ENCODE peak calls at places on chromosomes 12 and 14, in four cellular contexts. One of them, this sample, is unnamed.
A peak's percentile ranks its signal among the peaks of the same experiment; 100 is the strongest.

GRCh38 chr14:35607380-35607779 is 73.4 kb downstream of the INSM2 start:
- DNase-seq in K562: no peak
- DNase-seq in GM12878: no peak
- DNase-seq in SK-N-SH: no peak
- DNase-seq in this sample: no peak

GRCh38 chr12:62957233-62957953 is 22.4 kb upstream of the PPM1H start:
- DNase-seq in GM12878: no peak
- DNase-seq in SK-N-SH: no peak
- DNase-seq in K562: peak; percentile 24
- DNase-seq in this sample: no peak

GRCh38 chr14:37889087-37889486 is 293.7 kb downstream of the TTC6 start:
- DNase-seq in GM12878: no peak
- DNase-seq in K562: no peak
- DNase-seq in SK-N-SH: no peak
- DNase-seq in this sample: no peak

GRCh38 chr12:19482551-19483109 is 43.3 kb downstream of the AEBP2 start:
- DNase-seq in GM12878: peak; percentile 84
- DNase-seq in K562: peak; percentile 53
- DNase-seq in SK-N-SH: peak; percentile 20
- DNase-seq in this sample: no peak

GRCh38 chr14:79543966-79544365 is 667.3 kb downstream of the DIO2 start:
- DNase-seq in SK-N-SH: peak; percentile 1
- DNase-seq in K562: no peak
- DNase-seq in GM12878: no peak
- DNase-seq in this sample: peak; percentile 31

GRCh38 chr12:62210422-62210821 is 49.8 kb upstream of the USP15 start:
- DNase-seq in SK-N-SH: peak; percentile 40
- DNase-seq in K562: peak; percentile 37
- DNase-seq in GM12878: no peak
- DNase-seq in this sample: peak; percentile 71

GRCh38 chr14:36450550-36450949 is 69.5 kb downstream of the NKX2-1 start:
- DNase-seq in K562: peak; percentile 12
- DNase-seq in GM12878: no peak
- DNase-seq in SK-N-SH: no peak
- DNase-seq in this sample: peak; percentile 25

GRCh38 chr14:89911018-89911919 is 43.3 kb downstream of the EFCAB11 start:
- DNase-seq in SK-N-SH: no peak
- DNase-seq in GM12878: no peak
- DNase-seq in K562: no peak
- DNase-seq in this sample: peak; percentile 60

GRCh38 chr12:89051065-89051677 is 301.1 kb downstream of the DUSP6 start:
- DNase-seq in SK-N-SH: peak; percentile 61
- DNase-seq in K562: peak; percentile 30
- DNase-seq in GM12878: no peak
- DNase-seq in this sample: peak; percentile 51

GRCh38 chr12:87866602-87867292 is 162.5 kb downstream of the C12orf50 start:
- DNase-seq in K562: no peak
- DNase-seq in GM12878: no peak
- DNase-seq in SK-N-SH: peak; percentile 16
- DNase-seq in this sample: peak; percentile 34

GRCh38 chr12:87020071-87020470 is 763.9 kb upstream of the MGAT4C start:
- DNase-seq in SK-N-SH: no peak
- DNase-seq in GM12878: no peak
- DNase-seq in K562: no peak
- DNase-seq in this sample: no peak

GRCh38 chr12:67426067-67426466 is 156.9 kb downstream of the CAND1 start:
- DNase-seq in K562: no peak
- DNase-seq in GM12878: no peak
- DNase-seq in SK-N-SH: no peak
- DNase-seq in this sample: no peak

GRCh38 chr14:100528962-100529560 is 58.2 kb downstream of the BEGAIN start:
- DNase-seq in K562: no peak
- DNase-seq in SK-N-SH: peak; percentile 41
- DNase-seq in GM12878: no peak
- DNase-seq in this sample: no peak

GRCh38 chr12:4939418-4940023 is 29.8 kb downstream of the KCNA1 start:
- DNase-seq in K562: no peak
- DNase-seq in GM12878: no peak
- DNase-seq in SK-N-SH: no peak
- DNase-seq in this sample: no peak

GRCh38 chr12:6038160-6038559 is 86.3 kb downstream of the VWF start:
- DNase-seq in SK-N-SH: peak; percentile 60
- DNase-seq in GM12878: no peak
- DNase-seq in K562: peak; percentile 70
- DNase-seq in this sample: peak; percentile 93

GRCh38 chr14:104510216-104510615 is 69.3 kb upstream of the C14orf180 start:
- DNase-seq in SK-N-SH: peak; percentile 80
- DNase-seq in GM12878: no peak
- DNase-seq in K562: no peak
- DNase-seq in this sample: no peak
- TF ChIP-seq CHD2 in SK-N-SH: no peak
- TF ChIP-seq CHD2 in GM12878: no peak
- TF ChIP-seq CHD2 in K562: no peak
- TF ChIP-seq CHD2 in this sample: no peak

DNA sequence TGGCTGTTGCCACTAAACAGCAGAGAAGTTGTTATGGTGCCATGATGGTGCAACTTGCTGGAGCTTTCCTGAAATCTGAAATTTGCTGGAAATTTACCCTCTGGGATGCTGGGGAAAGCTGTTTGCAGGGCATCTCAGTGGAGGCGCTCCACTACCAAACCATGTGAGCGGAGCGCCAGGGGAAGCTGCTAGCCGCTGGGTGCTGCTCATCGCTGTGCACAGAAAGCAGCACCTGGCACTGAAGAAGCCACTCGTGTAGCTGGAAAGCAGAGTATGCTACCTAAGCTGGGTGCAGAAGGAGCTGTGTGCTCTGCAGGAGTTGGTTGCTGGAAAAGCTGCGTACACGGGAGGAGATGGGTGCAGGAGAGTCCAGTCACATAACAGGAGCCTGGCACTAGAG is 53.0 kb downstream of the MSRB3 start:
- DNase-seq in K562: no peak
- DNase-seq in SK-N-SH: no peak
- DNase-seq in GM12878: no peak
- DNase-seq in this sample: no peak
- TF ChIP-seq RCOR1 in K562: no peak
- TF ChIP-seq RCOR1 in SK-N-SH: no peak
- TF ChIP-seq RCOR1 in GM12878: no peak
- TF ChIP-seq RCOR1 in this sample: no peak

DNA sequence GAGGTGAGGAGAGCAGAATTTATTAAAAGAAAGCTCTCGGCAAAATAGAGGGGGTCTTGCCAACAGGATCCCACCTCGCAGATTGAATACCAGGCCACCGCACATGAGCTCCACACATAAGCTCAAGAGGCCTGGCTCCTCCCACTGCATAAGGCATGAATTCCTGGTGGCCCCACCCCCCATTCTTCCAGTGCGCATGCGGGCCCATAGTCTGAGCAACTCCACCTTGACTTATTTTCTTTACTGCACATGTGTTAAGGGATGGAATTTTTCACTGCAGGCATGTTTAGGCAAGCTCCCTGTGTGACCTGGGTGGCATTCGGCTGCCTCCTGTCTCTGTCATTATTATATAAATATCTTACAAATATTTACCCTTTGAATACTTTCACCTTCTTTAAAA is 412.5 kb downstream of the RMST start:
- DNase-seq in GM12878: no peak
- DNase-seq in SK-N-SH: no peak
- DNase-seq in K562: no peak
- DNase-seq in this sample: no peak
- TF ChIP-seq CHD2 in GM12878: no peak
- TF ChIP-seq CHD2 in SK-N-SH: no peak
- TF ChIP-seq CHD2 in K562: no peak
- TF ChIP-seq CHD2 in this sample: no peak

GRCh38 chr14:104685998-104686610 is 3.3 kb upstream of the INF2 start:
- DNase-seq in SK-N-SH: no peak
- DNase-seq in GM12878: no peak
- DNase-seq in K562: no peak
- DNase-seq in this sample: no peak

GRCh38 chr14:104688505-104688754 is 988 bp upstream of the INF2 start:
- DNase-seq in GM12878: no peak
- DNase-seq in K562: no peak
- DNase-seq in SK-N-SH: no peak
- DNase-seq in this sample: no peak

GRCh38 chr14:104688755-104689619 is at the start of gene INF2:
- DNase-seq in K562: peak; percentile 91
- DNase-seq in SK-N-SH: peak; percentile 97
- DNase-seq in GM12878: no peak
- DNase-seq in this sample: peak; percentile 87

GRCh38 chr14:104686624-104687517 is 2.5 kb upstream of the INF2 start:
- DNase-seq in SK-N-SH: no peak
- DNase-seq in K562: no peak
- DNase-seq in GM12878: no peak
- DNase-seq in this sample: no peak

DNA sequence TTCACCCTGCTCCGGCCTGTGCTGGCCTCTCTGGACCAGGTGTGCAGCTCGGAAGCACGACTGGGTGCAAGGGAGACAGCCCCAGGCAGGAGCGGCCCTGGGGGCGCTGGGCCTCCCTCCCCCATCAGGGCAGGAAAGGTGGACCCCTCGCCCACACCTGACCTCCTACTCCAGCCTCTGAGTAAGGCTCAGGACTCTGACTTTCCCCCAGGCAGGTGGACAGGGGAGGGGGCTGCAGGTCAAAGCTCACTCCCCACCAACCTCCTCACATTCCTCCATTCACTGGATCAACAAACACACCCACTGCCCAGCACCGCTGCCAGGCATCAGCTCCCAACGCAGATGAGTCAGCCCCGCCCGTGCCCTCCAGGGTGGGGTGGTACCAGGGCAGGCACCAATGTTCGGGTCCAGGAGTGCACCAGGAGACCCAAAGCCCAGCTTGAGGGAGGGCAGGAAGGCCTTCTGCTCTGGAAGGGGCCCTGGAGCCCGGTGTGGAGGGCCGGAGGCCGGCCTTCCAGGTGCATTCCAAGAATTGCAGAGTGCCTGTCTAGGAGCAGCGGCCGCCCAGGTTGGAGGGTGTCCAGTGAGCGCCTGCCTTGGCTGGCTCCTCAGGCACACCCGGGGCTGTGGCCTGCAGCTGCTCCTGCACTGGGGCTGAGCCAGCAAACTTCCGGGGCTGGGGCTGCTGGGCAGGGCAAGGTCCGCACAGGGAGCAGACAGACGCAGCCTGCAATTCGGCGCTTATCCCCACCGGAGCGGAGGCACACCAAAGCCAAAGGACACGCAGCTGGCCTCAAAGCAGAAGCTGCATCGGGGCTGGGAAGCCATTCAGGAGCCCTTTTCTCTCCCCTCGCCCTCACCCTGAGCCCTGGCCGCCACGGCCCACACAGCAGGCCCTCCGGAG is 1.6 kb upstream of the INF2 start:
- DNase-seq in K562: no peak
- DNase-seq in SK-N-SH: no peak
- DNase-seq in GM12878: no peak
- DNase-seq in this sample: peak; percentile 94
- TF ChIP-seq RCOR1 in K562: no peak
- TF ChIP-seq RCOR1 in SK-N-SH: no peak
- TF ChIP-seq RCOR1 in GM12878: no peak
- TF ChIP-seq RCOR1 in this sample: no peak

GRCh38 chr14:21092147-21093011 is 6.1 kb downstream of the ZNF219 start:
- DNase-seq in SK-N-SH: peak; percentile 95
- DNase-seq in GM12878: no peak
- DNase-seq in K562: peak; percentile 75
- DNase-seq in this sample: peak; percentile 83
- TF ChIP-seq CHD2 in SK-N-SH: peak; percentile 71
- TF ChIP-seq CHD2 in GM12878: peak; percentile 59
- TF ChIP-seq CHD2 in K562: no peak
- TF ChIP-seq CHD2 in this sample: no peak

DNA sequence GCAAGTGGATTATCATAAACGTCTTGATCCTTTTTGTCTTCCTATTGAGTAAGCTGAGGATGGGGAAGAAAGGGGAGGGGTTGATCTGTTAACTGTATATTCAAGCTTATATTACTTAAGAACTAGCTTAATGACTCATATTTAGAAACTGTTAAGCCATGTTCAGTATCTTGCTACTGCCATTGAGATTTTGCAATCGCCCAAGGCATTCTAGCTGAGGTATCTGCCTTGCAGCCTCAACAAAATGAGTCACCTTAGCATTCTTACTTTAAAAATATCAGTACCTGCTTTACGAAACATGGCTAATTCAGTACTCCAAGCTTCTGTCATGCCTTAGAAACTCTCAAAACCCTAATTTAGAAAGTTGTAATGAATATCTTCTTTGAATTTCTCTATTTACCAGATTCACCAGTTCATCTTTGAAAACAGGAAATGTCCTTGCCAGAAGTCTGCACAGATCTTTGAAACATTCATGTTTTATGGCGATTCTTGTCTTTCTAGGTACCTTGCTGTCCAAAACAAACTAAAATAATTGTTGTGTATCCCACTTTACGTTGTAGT is 76.1 kb downstream of the ALG10B start:
- DNase-seq in K562: no peak
- DNase-seq in SK-N-SH: no peak
- DNase-seq in GM12878: no peak
- DNase-seq in this sample: no peak
- TF ChIP-seq RCOR1 in K562: no peak
- TF ChIP-seq RCOR1 in SK-N-SH: no peak
- TF ChIP-seq RCOR1 in GM12878: no peak
- TF ChIP-seq RCOR1 in this sample: no peak

DNA sequence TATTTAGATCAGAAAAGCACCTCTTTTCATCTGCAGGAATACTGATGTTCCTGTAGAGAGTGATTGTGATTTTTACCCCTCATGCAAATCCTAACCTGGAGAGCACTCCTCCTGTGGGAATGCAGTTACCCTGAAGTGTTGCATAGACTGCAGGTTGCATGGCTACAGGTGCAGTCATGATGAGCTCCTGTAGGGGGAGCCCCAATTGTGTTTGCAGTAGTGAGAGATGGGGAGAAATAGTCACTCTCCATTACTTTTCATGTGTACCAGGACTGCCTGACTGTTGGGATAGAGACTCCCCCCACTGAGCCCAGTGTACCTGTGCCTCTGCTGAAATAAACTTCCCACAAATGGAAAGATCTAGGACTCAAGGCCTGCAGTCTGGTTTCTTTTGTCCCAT is 1086.5 kb downstream of the SLC6A15 start:
- DNase-seq in GM12878: no peak
- DNase-seq in K562: peak; percentile 4
- DNase-seq in SK-N-SH: peak; percentile 13
- DNase-seq in this sample: no peak
- TF ChIP-seq CHD2 in GM12878: no peak
- TF ChIP-seq CHD2 in K562: no peak
- TF ChIP-seq CHD2 in SK-N-SH: no peak
- TF ChIP-seq CHD2 in this sample: no peak

GRCh38 chr12:73726881-73727280 is 810.8 kb upstream of the ATXN7L3B start:
- DNase-seq in SK-N-SH: no peak
- DNase-seq in K562: no peak
- DNase-seq in GM12878: no peak
- DNase-seq in this sample: no peak
- TF ChIP-seq RCOR1 in SK-N-SH: no peak
- TF ChIP-seq RCOR1 in K562: no peak
- TF ChIP-seq RCOR1 in GM12878: no peak
- TF ChIP-seq RCOR1 in this sample: no peak

This sample was measured in A549.